ENCODE peak calls at places on chromosomes 2 and 18, in nine cellular contexts. F is fibroblast of lung, K is endothelial cell of umbilical vein, N is IMR-90, R is left lung, U is MM.1S, Z is hepatocyte, B is breast epithelium, E is esophagus squamous epithelium. I is an unnamed sample. For H3K9me3, the result is how much of the 10 kb centered on the place peaks cover.

GRCh38 chr2:98346259-98347236 is at the start of gene CNGA3:
- DNase-seq in F (peak), K (peak), N (peak), R (no peak), U (no peak), Z (peak), B (no peak), E (no peak), I (peak)

GRCh38 chr2:26173596-26174482 is 951 bp downstream of the GAREM2 start:
- DNase-seq in F (no peak), K (no peak), N (no peak), R (no peak), U (no peak), Z (no peak), B (no peak), E (no peak), I (no peak)

GRCh38 chr2:60819155-60819862 is 62.1 kb upstream of the REL start:
- DNase-seq in F (no peak), K (no peak), N (no peak), R (peak), U (no peak), Z (no peak), B (peak), E (no peak), I (peak)

GRCh38 chr2:190110131-190110530 is 47.6 kb upstream of the MSTN start:
- DNase-seq in F (peak), K (peak), N (peak), R (no peak), U (no peak), Z (no peak), B (no peak), E (no peak), I (no peak)

GRCh38 chr2:223414646-223415045 is 187.5 kb downstream of the SCG2 start:
- DNase-seq in F (peak), K (no peak), N (peak), R (no peak), U (no peak), Z (peak), B (peak), E (no peak), I (no peak)

GRCh38 chr18:63099848-63100625 is 219.5 kb downstream of the BCL2 start:
- DNase-seq in F (peak), K (no peak), N (no peak), R (peak), U (no peak), Z (peak), B (no peak), E (no peak), I (no peak)

GRCh38 chr2:181313845-181314244 is 143.3 kb upstream of the ITGA4 start:
- DNase-seq in F (no peak), K (no peak), N (no peak), R (no peak), U (peak), Z (no peak), B (no peak), E (no peak), I (no peak)

GRCh38 chr18:61948196-61948800 is 55.5 kb upstream of the RNF152 start:
- DNase-seq in F (peak), K (peak), N (peak), R (no peak), U (no peak), Z (no peak), B (no peak), E (no peak), I (no peak)

GRCh38 chr2:62140785-62141740 is 54.9 kb upstream of the B3GNT2 start:
- DNase-seq in F (no peak), K (no peak), N (no peak), R (no peak), U (peak), Z (no peak), B (no peak), E (no peak), I (no peak)

GRCh38 chr2:235105821-235106359 is 154.1 kb downstream of the SH3BP4 start:
- DNase-seq in F (peak), K (peak), N (no peak), R (no peak), U (no peak), Z (peak), B (no peak), E (no peak), I (no peak)

GRCh38 chr2:31318360-31319336 is 84.7 kb downstream of the EHD3 start:
- DNase-seq in F (peak), K (no peak), N (peak), R (peak), U (peak), Z (no peak), B (no peak), E (no peak), I (no peak)

GRCh38 chr2:228798931-228799588 is 472.0 kb downstream of the PID1 start:
- DNase-seq in F (no peak), K (no peak), N (no peak), R (no peak), U (no peak), Z (no peak), B (no peak), E (no peak), I (no peak)

GRCh38 chr2:179024445-179024844 is 25.5 kb downstream of the CCDC141 start:
- DNase-seq in F (no peak), K (no peak), N (no peak), R (no peak), U (no peak), Z (no peak), B (no peak), E (no peak), I (no peak)

GRCh38 chr2:28296243-28296642 is 96.4 kb upstream of the FOSL2 start:
- DNase-seq in F (peak), K (no peak), N (peak), R (no peak), U (no peak), Z (no peak), B (no peak), E (no peak), I (no peak)

GRCh38 chr2:33136056-33136455 is 189.3 kb downstream of the LTBP1 start:
- DNase-seq in F (no peak), K (peak), N (peak), R (no peak), U (no peak), Z (no peak), B (no peak), E (no peak), I (no peak)

GRCh38 chr2:158013791-158014190 is 87.9 kb upstream of the UPP2 start:
- DNase-seq in F (no peak), K (no peak), N (no peak), R (no peak), U (peak), Z (peak), B (no peak), E (no peak), I (no peak)

GRCh38 chr2:71720283-71720560 is 266.9 kb downstream of the DYSF start:
- DNase-seq in F (no peak), K (no peak), N (no peak), R (no peak), U (no peak), Z (no peak), B (no peak), E (no peak), I (no peak)

GRCh38 chr2:75954761-75955160 is 244.0 kb upstream of the GCFC2 start:
- DNase-seq in F (no peak), K (no peak), N (no peak), R (no peak), U (no peak), Z (no peak), B (no peak), E (no peak), I (no peak)

GRCh38 chr2:21381421-21381820 is 257.7 kb downstream of the TDRD15 start:
- DNase-seq in F (no peak), K (no peak), N (peak), R (no peak), U (no peak), Z (no peak), B (no peak), E (no peak), I (no peak)

GRCh38 chr2:161369311-161369710 is 46.8 kb upstream of the TBR1 start:
- DNase-seq in F (no peak), K (no peak), N (peak), R (no peak), U (no peak), Z (no peak), B (no peak), E (no peak), I (no peak)

GRCh38 chr2:166404831-166405568 is 29.3 kb upstream of the SCN9A start:
- DNase-seq in F (peak), K (no peak), N (peak), R (no peak), U (no peak), Z (no peak), B (no peak), E (no peak), I (no peak)

GRCh38 chr2:155377178-155377780 is 678.8 kb downstream of the KCNJ3 start:
- DNase-seq in F (peak), K (peak), N (peak), R (no peak), U (peak), Z (peak), B (no peak), E (no peak), I (no peak)

GRCh38 chr2:4579977-4580376 is 876.6 kb downstream of the DCDC2C start:
- DNase-seq in F (no peak), K (no peak), N (no peak), R (no peak), U (no peak), Z (no peak), B (no peak), E (no peak), I (no peak)

DNA sequence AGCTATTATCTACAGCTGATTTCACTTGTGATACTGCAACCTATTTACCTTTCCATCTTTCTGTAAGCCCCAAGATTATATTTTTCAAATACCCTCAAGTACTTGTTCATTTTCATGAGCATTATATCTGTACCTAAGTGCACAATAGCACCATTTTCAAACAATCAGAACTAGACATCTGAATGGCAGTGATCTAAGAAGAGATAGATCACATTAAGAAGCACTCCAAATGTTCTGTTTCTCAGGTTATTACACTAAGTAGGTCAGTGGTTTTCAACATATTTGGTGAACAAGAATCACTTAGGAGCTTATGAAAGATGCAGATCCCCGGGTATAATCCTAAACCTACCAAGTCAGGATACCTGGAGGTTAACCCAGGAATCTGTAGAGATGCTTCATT is 872.7 kb downstream of the DCDC2C start:
- DNase-seq in F (no peak), K (no peak), N (no peak), R (no peak), U (no peak), Z (no peak), B (no peak), E (no peak), I (no peak)
- H3K9me3 ChIP-seq in F (under half), K (under half), N (under half), R (under half), U (under half), Z (under half), B (under half), E (under half), I (under half)

DNA sequence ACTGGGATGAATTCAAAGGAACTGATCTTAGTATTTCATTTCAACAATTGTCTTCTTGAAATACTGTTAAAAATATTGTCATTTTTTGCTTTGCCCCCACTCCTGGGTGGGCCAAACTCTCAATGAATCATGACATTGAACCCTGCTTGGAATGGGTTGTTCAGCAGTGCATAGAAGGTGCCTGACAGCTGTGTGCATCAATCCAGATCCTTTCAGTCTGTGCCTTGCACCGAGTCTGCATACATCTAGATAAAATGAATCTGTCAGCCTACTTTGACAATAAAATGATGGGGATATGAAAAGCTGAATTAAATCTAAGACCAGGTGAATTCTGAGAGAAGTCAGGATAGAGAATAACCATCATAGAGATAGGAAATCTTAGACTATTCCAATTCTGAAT is 706.6 kb downstream of the CBLN2 start:
- DNase-seq in F (no peak), K (no peak), N (no peak), R (no peak), U (no peak), Z (no peak), B (no peak), E (no peak), I (no peak)
- H3K9me3 ChIP-seq in F (under half), K (under half), N (under half), R (under half), U (under half), Z (under half), B (under half), E (under half), I (under half)

GRCh38 chr18:8908792-8909510 is 193.5 kb upstream of the NDUFV2 start:
- DNase-seq in F (no peak), K (no peak), N (no peak), R (no peak), U (no peak), Z (no peak), B (no peak), E (no peak), I (no peak)

GRCh38 chr18:8898990-8899389 is 193.6 kb downstream of the MTCL1 start:
- DNase-seq in F (peak), K (no peak), N (no peak), R (no peak), U (no peak), Z (no peak), B (no peak), E (no peak), I (no peak)

GRCh38 chr18:8901019-8901418 is 195.7 kb downstream of the MTCL1 start:
- DNase-seq in F (no peak), K (no peak), N (no peak), R (no peak), U (peak), Z (no peak), B (no peak), E (no peak), I (no peak)

GRCh38 chr18:8900552-8900951 is 195.2 kb downstream of the MTCL1 start:
- DNase-seq in F (no peak), K (no peak), N (no peak), R (no peak), U (no peak), Z (no peak), B (no peak), E (no peak), I (no peak)

GRCh38 chr18:8904316-8904715 is 198.2 kb upstream of the NDUFV2 start:
- DNase-seq in F (no peak), K (no peak), N (no peak), R (no peak), U (no peak), Z (no peak), B (no peak), E (no peak), I (no peak)
- H3K9me3 ChIP-seq in F (under half), K (under half), N (under half), R (under half), U (under half), Z (under half), B (under half), E (under half), I (under half)

GRCh38 chr2:41234093-41234492 is 782.2 kb upstream of the SLC8A1 start:
- DNase-seq in F (no peak), K (no peak), N (no peak), R (no peak), U (no peak), Z (no peak), B (no peak), E (no peak), I (no peak)
- H3K9me3 ChIP-seq in F (under half), K (under half), N (under half), R (under half), U (under half), Z (under half), B (under half), E (under half), I (under half)

GRCh38 chr2:13103778-13104493 is 387.2 kb downstream of the TRIB2 start:
- DNase-seq in F (no peak), K (no peak), N (no peak), R (no peak), U (no peak), Z (no peak), B (no peak), E (no peak), I (no peak)

GRCh38 chr2:13104765-13105164 is 388.0 kb downstream of the TRIB2 start:
- DNase-seq in F (no peak), K (no peak), N (no peak), R (no peak), U (no peak), Z (no peak), B (no peak), E (no peak), I (no peak)

GRCh38 chr2:13106302-13106701 is 389.6 kb downstream of the TRIB2 start:
- DNase-seq in F (no peak), K (no peak), N (no peak), R (no peak), U (peak), Z (no peak), B (no peak), E (no peak), I (no peak)

DNA sequence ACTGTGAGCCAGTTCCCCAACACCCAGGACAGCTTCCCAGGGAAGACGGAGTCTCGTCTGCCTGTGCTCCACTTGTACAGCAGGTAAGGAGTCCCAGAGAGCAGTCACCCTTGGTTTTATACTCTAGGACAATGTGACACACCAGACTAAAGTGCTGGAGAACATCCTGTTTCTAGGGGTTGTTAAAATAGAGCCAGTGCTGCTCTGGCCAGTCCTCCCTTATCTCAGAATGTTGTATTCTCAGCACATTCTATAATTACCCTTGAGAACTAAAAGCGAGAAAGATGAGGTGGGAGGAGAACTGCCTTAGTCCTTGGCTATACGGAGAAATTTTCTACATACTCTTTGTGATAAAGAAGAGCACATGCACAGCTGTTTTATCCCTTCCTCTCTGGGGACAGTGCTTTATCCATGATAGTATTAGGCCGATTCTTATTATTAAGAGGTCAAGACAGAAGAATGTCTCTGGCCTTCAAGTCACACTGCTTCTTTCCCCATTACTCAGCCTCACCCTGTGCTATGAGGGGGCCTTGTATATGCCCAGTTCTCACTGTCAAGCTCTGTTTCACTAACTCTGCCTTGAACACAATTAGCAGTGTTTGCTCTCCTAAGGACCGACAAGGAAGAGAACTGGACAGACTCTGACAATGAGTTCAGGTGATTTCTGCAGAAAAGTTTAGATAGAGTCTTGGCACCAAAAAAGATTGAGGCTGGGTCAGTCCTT is 385.8 kb downstream of the TRIB2 start:
- DNase-seq in F (no peak), K (no peak), N (no peak), R (no peak), U (peak), Z (no peak), B (no peak), E (no peak), I (no peak)
- H3K9me3 ChIP-seq in F (under half), K (under half), N (under half), R (under half), U (under half), Z (under half), B (under half), E (under half), I (under half)

GRCh38 chr2:183049420-183049819 is 11.2 kb upstream of the NCKAP1 start:
- DNase-seq in F (no peak), K (no peak), N (no peak), R (no peak), U (no peak), Z (no peak), B (no peak), E (no peak), I (no peak)
- H3K9me3 ChIP-seq in F (under half), K (under half), N (under half), R (under half), U (under half), Z (under half), B (under half), E (under half), I (under half)

GRCh38 chr2:230430957-230431635 is 15.1 kb downstream of the SP100 start:
- DNase-seq in F (no peak), K (no peak), N (no peak), R (no peak), U (no peak), Z (no peak), B (no peak), E (no peak), I (no peak)
- H3K9me3 ChIP-seq in F (under half), K (under half), N (under half), R (under half), U (under half), Z (under half), B (under half), E (under half), I (under half)

GRCh38 chr2:168499500-168499899 is 43.4 kb downstream of the CERS6 start:
- DNase-seq in F (peak), K (no peak), N (no peak), R (no peak), U (no peak), Z (no peak), B (no peak), E (no peak), I (no peak)
- H3K9me3 ChIP-seq in F (under half), K (under half), N (under half), R (under half), U (under half), Z (under half), B (under half), E (under half), I (under half)